ENCODE peak calls at places on chromosomes 11 and 22, in six cellular contexts. One of them, this sample, is unnamed.
A peak's percentile ranks its signal among the peaks of the same experiment; 100 is the strongest.

GRCh38 chr22:37260939-37261338 is 16.9 kb upstream of the RAC2 start:
- DNase-seq in PC-3: peak; percentile 57
- DNase-seq in stimulated activated CD4-positive, alpha-beta T cell treated with anti-CD3 and anti-CD28 coated beads, Interleukin-1b, Interleukin-23, amount 100 ng/mL, for 24 hours: no peak
- DNase-seq in fibroblast of pulmonary artery: peak; percentile 65
- DNase-seq in adipocyte: peak; percentile 81
- DNase-seq in GDM1: peak; percentile 43
- DNase-seq in this sample: peak; percentile 79

GRCh38 chr11:17376493-17376892 is 12.0 kb downstream of the KCNJ11 start:
- DNase-seq in PC-3: no peak
- DNase-seq in stimulated activated CD4-positive, alpha-beta T cell treated with anti-CD3 and anti-CD28 coated beads, Interleukin-1b, Interleukin-23, amount 100 ng/mL, for 24 hours: no peak
- DNase-seq in fibroblast of pulmonary artery: no peak
- DNase-seq in adipocyte: no peak
- DNase-seq in GDM1: no peak
- DNase-seq in this sample: no peak

GRCh38 chr11:110147965-110148709 is 54.9 kb downstream of the ZC3H12C start:
- DNase-seq in PC-3: peak; percentile 65
- DNase-seq in stimulated activated CD4-positive, alpha-beta T cell treated with anti-CD3 and anti-CD28 coated beads, Interleukin-1b, Interleukin-23, amount 100 ng/mL, for 24 hours: no peak
- DNase-seq in fibroblast of pulmonary artery: peak; percentile 95
- DNase-seq in adipocyte: no peak
- DNase-seq in GDM1: no peak
- DNase-seq in this sample: no peak

GRCh38 chr11:14679662-14680061 is 36.1 kb downstream of the PDE3B start:
- DNase-seq in PC-3: no peak
- DNase-seq in stimulated activated CD4-positive, alpha-beta T cell treated with anti-CD3 and anti-CD28 coated beads, Interleukin-1b, Interleukin-23, amount 100 ng/mL, for 24 hours: no peak
- DNase-seq in fibroblast of pulmonary artery: no peak
- DNase-seq in adipocyte: no peak
- DNase-seq in GDM1: no peak
- DNase-seq in this sample: no peak

GRCh38 chr11:69298778-69299461 is 5.0 kb downstream of the MYEOV start:
- DNase-seq in PC-3: peak; percentile 62
- DNase-seq in stimulated activated CD4-positive, alpha-beta T cell treated with anti-CD3 and anti-CD28 coated beads, Interleukin-1b, Interleukin-23, amount 100 ng/mL, for 24 hours: no peak
- DNase-seq in fibroblast of pulmonary artery: no peak
- DNase-seq in adipocyte: no peak
- DNase-seq in GDM1: no peak
- DNase-seq in this sample: no peak

GRCh38 chr11:689630-690029 is 5.4 kb downstream of the DEAF1 start:
- DNase-seq in PC-3: no peak
- DNase-seq in stimulated activated CD4-positive, alpha-beta T cell treated with anti-CD3 and anti-CD28 coated beads, Interleukin-1b, Interleukin-23, amount 100 ng/mL, for 24 hours: no peak
- DNase-seq in fibroblast of pulmonary artery: no peak
- DNase-seq in adipocyte: no peak
- DNase-seq in GDM1: no peak
- DNase-seq in this sample: no peak

GRCh38 chr11:129372609-129373488 is 2.8 kb upstream of the BARX2 start:
- DNase-seq in PC-3: no peak
- DNase-seq in stimulated activated CD4-positive, alpha-beta T cell treated with anti-CD3 and anti-CD28 coated beads, Interleukin-1b, Interleukin-23, amount 100 ng/mL, for 24 hours: no peak
- DNase-seq in fibroblast of pulmonary artery: no peak
- DNase-seq in adipocyte: no peak
- DNase-seq in GDM1: no peak
- DNase-seq in this sample: no peak

GRCh38 chr11:350723-351255 is 18.5 kb upstream of the B4GALNT4 start:
- DNase-seq in PC-3: no peak
- DNase-seq in stimulated activated CD4-positive, alpha-beta T cell treated with anti-CD3 and anti-CD28 coated beads, Interleukin-1b, Interleukin-23, amount 100 ng/mL, for 24 hours: no peak
- DNase-seq in fibroblast of pulmonary artery: no peak
- DNase-seq in adipocyte: no peak
- DNase-seq in GDM1: no peak
- DNase-seq in this sample: peak; percentile 65

GRCh38 chr11:57072640-57073039 is 83.9 kb downstream of the OR5AK2 start:
- DNase-seq in PC-3: peak; percentile 97
- DNase-seq in stimulated activated CD4-positive, alpha-beta T cell treated with anti-CD3 and anti-CD28 coated beads, Interleukin-1b, Interleukin-23, amount 100 ng/mL, for 24 hours: no peak
- DNase-seq in fibroblast of pulmonary artery: peak; percentile 98
- DNase-seq in adipocyte: peak; percentile 95
- DNase-seq in GDM1: no peak
- DNase-seq in this sample: no peak

GRCh38 chr11:95827661-95828060 is 37.4 kb downstream of the CEP57 start:
- DNase-seq in PC-3: no peak
- DNase-seq in stimulated activated CD4-positive, alpha-beta T cell treated with anti-CD3 and anti-CD28 coated beads, Interleukin-1b, Interleukin-23, amount 100 ng/mL, for 24 hours: no peak
- DNase-seq in fibroblast of pulmonary artery: peak; percentile 31
- DNase-seq in adipocyte: no peak
- DNase-seq in GDM1: no peak
- DNase-seq in this sample: no peak

GRCh38 chr11:9527481-9528140 is 45.9 kb upstream of the WEE1 start:
- DNase-seq in PC-3: peak; percentile 74
- DNase-seq in stimulated activated CD4-positive, alpha-beta T cell treated with anti-CD3 and anti-CD28 coated beads, Interleukin-1b, Interleukin-23, amount 100 ng/mL, for 24 hours: no peak
- DNase-seq in fibroblast of pulmonary artery: peak; percentile 96
- DNase-seq in adipocyte: peak; percentile 58
- DNase-seq in GDM1: no peak
- DNase-seq in this sample: no peak

GRCh38 chr11:67437082-67437821 is at the start of gene PTPRCAP:
- DNase-seq in PC-3: no peak
- DNase-seq in stimulated activated CD4-positive, alpha-beta T cell treated with anti-CD3 and anti-CD28 coated beads, Interleukin-1b, Interleukin-23, amount 100 ng/mL, for 24 hours: peak; percentile 51
- DNase-seq in fibroblast of pulmonary artery: no peak
- DNase-seq in adipocyte: no peak
- DNase-seq in GDM1: peak; percentile 77
- DNase-seq in this sample: no peak

GRCh38 chr11:63985812-63986155 is 454 bp upstream of the OTUB1 start:
- DNase-seq in PC-3: no peak
- DNase-seq in stimulated activated CD4-positive, alpha-beta T cell treated with anti-CD3 and anti-CD28 coated beads, Interleukin-1b, Interleukin-23, amount 100 ng/mL, for 24 hours: no peak
- DNase-seq in fibroblast of pulmonary artery: no peak
- DNase-seq in adipocyte: peak; percentile 55
- DNase-seq in GDM1: no peak
- DNase-seq in this sample: peak; percentile 85

GRCh38 chr11:130478204-130478701 is 29.8 kb downstream of the ADAMTS15 start:
- DNase-seq in PC-3: peak; percentile 79
- DNase-seq in stimulated activated CD4-positive, alpha-beta T cell treated with anti-CD3 and anti-CD28 coated beads, Interleukin-1b, Interleukin-23, amount 100 ng/mL, for 24 hours: no peak
- DNase-seq in fibroblast of pulmonary artery: peak; percentile 96
- DNase-seq in adipocyte: peak; percentile 88
- DNase-seq in GDM1: no peak
- DNase-seq in this sample: no peak

GRCh38 chr22:32271389-32271788 is 16.2 kb upstream of the SLC5A4 start:
- DNase-seq in PC-3: no peak
- DNase-seq in stimulated activated CD4-positive, alpha-beta T cell treated with anti-CD3 and anti-CD28 coated beads, Interleukin-1b, Interleukin-23, amount 100 ng/mL, for 24 hours: no peak
- DNase-seq in fibroblast of pulmonary artery: no peak
- DNase-seq in adipocyte: no peak
- DNase-seq in GDM1: no peak
- DNase-seq in this sample: no peak

GRCh38 chr22:19942886-19943664 is 1.5 kb upstream of the TXNRD2 start:
- DNase-seq in PC-3: peak; percentile 28
- DNase-seq in stimulated activated CD4-positive, alpha-beta T cell treated with anti-CD3 and anti-CD28 coated beads, Interleukin-1b, Interleukin-23, amount 100 ng/mL, for 24 hours: no peak
- DNase-seq in fibroblast of pulmonary artery: peak; percentile 87
- DNase-seq in adipocyte: peak; percentile 94
- DNase-seq in GDM1: no peak
- DNase-seq in this sample: no peak

GRCh38 chr11:77094841-77095365 is 7.7 kb upstream of the OMP start:
- DNase-seq in PC-3: no peak
- DNase-seq in stimulated activated CD4-positive, alpha-beta T cell treated with anti-CD3 and anti-CD28 coated beads, Interleukin-1b, Interleukin-23, amount 100 ng/mL, for 24 hours: no peak
- DNase-seq in fibroblast of pulmonary artery: no peak
- DNase-seq in adipocyte: no peak
- DNase-seq in GDM1: no peak
- DNase-seq in this sample: no peak

GRCh38 chr11:9955387-9955786 is 291.5 kb downstream of the SWAP70 start:
- DNase-seq in PC-3: peak; percentile 53
- DNase-seq in stimulated activated CD4-positive, alpha-beta T cell treated with anti-CD3 and anti-CD28 coated beads, Interleukin-1b, Interleukin-23, amount 100 ng/mL, for 24 hours: no peak
- DNase-seq in fibroblast of pulmonary artery: no peak
- DNase-seq in adipocyte: no peak
- DNase-seq in GDM1: no peak
- DNase-seq in this sample: no peak

GRCh38 chr22:32475428-32476010 is 908 bp downstream of the FBXO7 start:
- DNase-seq in PC-3: peak; percentile 33
- DNase-seq in stimulated activated CD4-positive, alpha-beta T cell treated with anti-CD3 and anti-CD28 coated beads, Interleukin-1b, Interleukin-23, amount 100 ng/mL, for 24 hours: no peak
- DNase-seq in fibroblast of pulmonary artery: peak; percentile 68
- DNase-seq in adipocyte: peak; percentile 77
- DNase-seq in GDM1: no peak
- DNase-seq in this sample: peak; percentile 58

GRCh38 chr22:25774575-25775026 is 32.6 kb downstream of the MYO18B start:
- DNase-seq in PC-3: peak; percentile 4
- DNase-seq in stimulated activated CD4-positive, alpha-beta T cell treated with anti-CD3 and anti-CD28 coated beads, Interleukin-1b, Interleukin-23, amount 100 ng/mL, for 24 hours: no peak
- DNase-seq in fibroblast of pulmonary artery: no peak
- DNase-seq in adipocyte: peak; percentile 23
- DNase-seq in GDM1: no peak
- DNase-seq in this sample: no peak